ENCODE peak calls at places on chromosomes 4 and X, in eight cellular contexts. Y is neuronal stem cell, J is stomach, B is foreskin fibroblast, F is AG10803, S is mesendoderm, Q is bronchial epithelial cell, R is AG09309. O is an unnamed sample.
A peak's percentile ranks its signal among the peaks of the same experiment; 100 is the strongest.

GRCh38 chrX:154327026-154327820 is 31.6 kb downstream of the TKTL1 start:
- DNase-seq in F (peak; percentile 74), B (peak; percentile 73), Q (no peak), R (peak; percentile 35), Y (no peak), S (no peak), J (no peak), O (peak; percentile 31)

GRCh38 chrX:69179380-69179911 is 14.2 kb upstream of the PJA1 start:
- DNase-seq in Y (peak; percentile 64), R (no peak), J (no peak), B (no peak), S (peak; percentile 84), F (peak; percentile 3), Q (no peak), O (no peak)

GRCh38 chrX:5823861-5824260 is 404.8 kb downstream of the NLGN4X start:
- DNase-seq in R (no peak), J (no peak), F (no peak), B (no peak), S (peak; percentile 0), Y (no peak), Q (no peak), O (no peak)

GRCh38 chrX:153681175-153681574 is 6.6 kb upstream of the SLC6A8 start:
- DNase-seq in R (no peak), Q (no peak), J (no peak), F (no peak), B (no peak), S (no peak), Y (no peak), O (no peak)

GRCh38 chr4:173504181-173504503 is 25.9 kb downstream of the HAND2 start:
- DNase-seq in B (peak; percentile 55), J (no peak), F (no peak), Q (no peak), S (no peak), R (no peak), Y (no peak), O (peak; percentile 54)

GRCh38 chrX:125998432-125998831 is 167.7 kb downstream of the DCAF12L2 start:
- DNase-seq in Y (no peak), B (no peak), J (no peak), F (no peak), Q (no peak), R (no peak), S (peak; percentile 42), O (no peak)

GRCh38 chrX:17788439-17788838 is 51.1 kb downstream of the SCML1 start:
- DNase-seq in Y (peak; percentile 9), Q (peak; percentile 12), F (peak; percentile 23), B (peak; percentile 71), R (no peak), S (peak; percentile 59), J (peak; percentile 39), O (peak; percentile 58)

GRCh38 chrX:97685753-97686152 is 802.0 kb downstream of the RPA4 start:
- DNase-seq in B (peak; percentile 39), J (no peak), F (peak; percentile 17), Q (peak; percentile 25), R (peak; percentile 1), S (peak; percentile 14), Y (no peak), O (peak; percentile 46)

GRCh38 chrX:63656871-63657580 is 128.0 kb downstream of the ARHGEF9 start:
- DNase-seq in F (peak; percentile 71), J (no peak), B (peak; percentile 69), Q (peak; percentile 43), Y (no peak), R (peak; percentile 80), S (peak; percentile 7), O (peak; percentile 61)

GRCh38 chrX:120315776-120316175 is 4.5 kb upstream of the TMEM255A start:
- DNase-seq in F (no peak), R (no peak), S (no peak), J (no peak), Q (peak; percentile 52), B (no peak), Y (no peak), O (no peak)

GRCh38 chrX:11533211-11533651 is 132.5 kb downstream of the ARHGAP6 start:
- DNase-seq in J (no peak), Y (peak; percentile 18), Q (peak; percentile 74), R (peak; percentile 77), F (peak; percentile 78), S (peak; percentile 66), B (peak; percentile 67), O (peak; percentile 91)

GRCh38 chr4:155001229-155001628 is 207.2 kb upstream of the NPY2R start:
- DNase-seq in S (no peak), Y (no peak), F (no peak), Q (no peak), J (no peak), R (no peak), B (no peak), O (no peak)

GRCh38 chr4:155007660-155008176 is 200.7 kb upstream of the NPY2R start:
- DNase-seq in Y (no peak), Q (peak; percentile 13), F (no peak), J (no peak), R (no peak), S (no peak), B (peak; percentile 15), O (peak; percentile 35)

GRCh38 chr4:155009288-155009687 is 199.1 kb upstream of the NPY2R start:
- DNase-seq in Q (no peak), R (no peak), Y (no peak), S (no peak), B (no peak), F (no peak), J (no peak), O (no peak)

GRCh38 chr4:155008389-155008788 is 200.0 kb upstream of the NPY2R start:
- DNase-seq in Q (no peak), R (no peak), S (no peak), J (no peak), B (no peak), Y (no peak), F (no peak), O (no peak)

GRCh38 chr4:155005395-155006087 is 202.9 kb upstream of the NPY2R start:
- DNase-seq in F (peak; percentile 24), J (no peak), S (no peak), Q (peak; percentile 24), R (no peak), Y (no peak), B (peak; percentile 65), O (peak; percentile 80)
- H3K4me3 ChIP-seq in F (no peak overlapping the region), J (no peak overlapping the region), S (no peak overlapping the region), Q (no peak overlapping the region), R (no peak overlapping the region), Y (no peak overlapping the region), B (no peak overlapping the region), O (no peak overlapping the region)

DNA sequence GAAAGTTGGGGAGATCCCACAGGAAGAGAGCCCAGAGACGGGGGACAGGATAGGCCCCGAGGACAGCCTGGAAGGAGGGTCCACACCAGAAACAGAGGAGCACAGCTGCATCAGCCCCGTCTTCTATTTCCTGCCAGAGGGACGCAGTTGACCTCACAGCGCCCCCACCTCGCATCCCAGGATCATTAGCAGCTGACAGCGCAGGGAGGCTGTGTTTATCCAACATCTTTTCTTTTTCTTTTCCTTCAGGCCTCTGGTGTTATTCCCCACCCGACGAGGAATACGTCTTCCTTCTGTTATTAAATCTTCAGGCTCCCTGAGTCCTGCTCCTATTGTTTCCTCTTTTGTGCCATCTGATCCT is 75.4 kb downstream of the DCHS2 start:
- DNase-seq in B (peak; percentile 29), Q (no peak), F (no peak), J (no peak), Y (peak; percentile 31), S (peak; percentile 70), R (no peak), O (no peak)
- H3K4me3 ChIP-seq in B (peak overlapping the region; percentile 36), Q (peak overlapping the region; percentile 39), F (peak overlapping the region; percentile 60), J (peak overlapping the region; percentile 43), Y (peak overlapping the region; percentile 79), S (peak overlapping the region; percentile 71), R (peak overlapping the region; percentile 50), O (peak overlapping the region; percentile 55)

DNA sequence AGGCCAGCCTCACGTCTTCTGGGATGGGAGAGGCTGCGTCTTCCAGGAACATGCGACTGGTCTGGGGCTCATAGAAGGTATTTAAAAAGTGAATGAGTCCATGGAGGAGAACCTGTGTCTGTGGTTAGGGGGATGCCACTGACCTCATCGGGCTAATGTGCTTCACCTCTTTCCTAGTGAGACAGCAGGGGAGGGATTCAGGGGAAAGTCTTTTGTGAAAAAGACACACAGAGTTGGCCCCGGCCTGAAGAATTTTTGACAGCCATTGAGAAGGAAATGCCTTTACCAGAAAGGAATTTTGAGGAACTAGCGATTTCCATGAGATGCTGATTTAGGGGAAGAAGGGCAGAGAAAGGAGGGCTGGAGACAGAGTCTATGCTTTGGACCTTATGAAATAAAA is 11.0 kb upstream of the C4orf50 start:
- DNase-seq in S (peak; percentile 76), R (no peak), F (no peak), B (no peak), J (no peak), Q (no peak), Y (no peak), O (no peak)
- H3K4me3 ChIP-seq in S (no peak overlapping the region), R (no peak overlapping the region), F (no peak overlapping the region), B (no peak overlapping the region), J (no peak overlapping the region), Q (no peak overlapping the region), Y (no peak overlapping the region), O (no peak overlapping the region)

GRCh38 chrX:107936434-107936730 is 45.8 kb downstream of the TEX13B start:
- DNase-seq in Y (no peak), B (no peak), F (no peak), R (no peak), J (no peak), S (no peak), Q (no peak), O (no peak)
- H3K4me3 ChIP-seq in Y (peak overlapping the region; percentile 75), B (peak overlapping the region; percentile 45), F (no peak overlapping the region), R (no peak overlapping the region), J (no peak overlapping the region), S (no peak overlapping the region), Q (peak overlapping the region; percentile 68), O (no peak overlapping the region)

DNA sequence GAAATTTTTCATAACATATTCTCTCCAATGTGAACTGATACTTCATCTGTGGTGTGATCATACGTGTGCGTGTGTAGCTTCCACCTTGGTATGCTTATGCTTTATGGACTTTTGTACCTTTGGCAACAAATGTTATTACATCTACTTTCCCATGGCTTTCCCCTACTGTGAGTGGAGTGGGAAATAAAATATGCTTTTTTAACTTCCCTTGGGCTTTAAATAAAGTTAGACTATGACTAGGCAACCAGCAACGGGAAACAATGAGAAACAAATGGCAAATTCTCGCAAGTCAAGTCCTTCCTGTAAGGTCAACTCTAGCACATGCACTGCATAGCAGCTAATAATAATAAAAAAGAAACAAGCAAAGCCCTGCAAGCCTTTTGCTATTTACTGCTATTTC is 205.0 kb upstream of the PDE5A start:
- DNase-seq in F (peak; percentile 4), S (no peak), R (no peak), Y (no peak), B (peak; percentile 13), J (no peak), Q (no peak), O (peak; percentile 25)
- H3K4me3 ChIP-seq in F (no peak overlapping the region), S (no peak overlapping the region), R (no peak overlapping the region), Y (no peak overlapping the region), B (no peak overlapping the region), J (no peak overlapping the region), Q (no peak overlapping the region), O (no peak overlapping the region)

O was measured in fibroblast of the aortic adventitia.